ENCODE peak calls at places on chromosomes 7 and 10, in four cellular contexts. K is uterus, U is fibroblast of mammary gland, V is cardiac muscle cell. N is an unnamed sample.

GRCh38 chr7:32890553-32891045 is 961 bp downstream of the KBTBD2 start:
- DNase-seq in V (peak), U (peak), K (no peak), N (peak)

GRCh38 chr7:124942405-124942804 is 12.8 kb upstream of the POT1 start:
- DNase-seq in K (no peak), U (no peak), V (no peak), N (no peak)

GRCh38 chr10:86292462-86293322 is 73.9 kb downstream of the GRID1 start:
- DNase-seq in K (no peak), V (no peak), U (no peak), N (no peak)

GRCh38 chr10:130507461-130507860 is 371.3 kb downstream of the GLRX3 start:
- DNase-seq in V (no peak), K (no peak), U (no peak), N (no peak)

GRCh38 chr10:85362401-85362800 is 1004.2 kb downstream of the GRID1 start:
- DNase-seq in U (no peak), K (no peak), V (peak), N (no peak)

GRCh38 chr7:24830440-24831050 is 73.3 kb upstream of the GSDME start:
- DNase-seq in V (no peak), K (no peak), U (no peak), N (no peak)

GRCh38 chr7:87480386-87480785 is 4.9 kb upstream of the ABCB4 start:
- DNase-seq in V (no peak), U (peak), K (no peak), N (no peak)

GRCh38 chr10:108597657-108598319 is 1325.5 kb downstream of the XPNPEP1 start:
- DNase-seq in U (no peak), K (no peak), V (no peak), N (no peak)

GRCh38 chr10:99276848-99277486 is 41.3 kb upstream of the HPSE2 start:
- DNase-seq in K (no peak), U (peak), V (peak), N (no peak)

GRCh38 chr7:25399000-25399750 is 170.9 kb upstream of the NPVF start:
- DNase-seq in V (no peak), U (no peak), K (no peak), N (no peak)

GRCh38 chr7:158311791-158312190 is 275.8 kb downstream of the PTPRN2 start:
- DNase-seq in K (no peak), U (no peak), V (no peak), N (no peak)

GRCh38 chr7:7820939-7821338 is 102.5 kb upstream of the RPA3 start:
- DNase-seq in U (peak), V (no peak), K (no peak), N (no peak)

GRCh38 chr7:95327356-95327755 is 3.0 kb upstream of the PON1 start:
- DNase-seq in U (no peak), K (no peak), V (no peak), N (no peak)

GRCh38 chr7:131355917-131356777 is 28.5 kb downstream of the MKLN1 start:
- DNase-seq in K (no peak), V (no peak), U (peak), N (no peak)

GRCh38 chr10:50846753-50847152 is 38.7 kb downstream of the A1CF start:
- DNase-seq in K (no peak), V (no peak), U (peak), N (no peak)

GRCh38 chr7:33446551-33446950 is 317.2 kb downstream of the BBS9 start:
- DNase-seq in U (no peak), V (no peak), K (no peak), N (no peak)

GRCh38 chr10:29957887-29958330 is 101.5 kb downstream of the JCAD start:
- DNase-seq in K (peak), V (no peak), U (peak), N (no peak)

GRCh38 chr7:83413831-83414230 is 235.1 kb downstream of the SEMA3E start:
- DNase-seq in V (peak), U (peak), K (no peak), N (no peak)

GRCh38 chr7:50185188-50185587 is 92.1 kb upstream of the ZPBP start:
- DNase-seq in K (no peak), U (no peak), V (no peak), N (no peak)

GRCh38 chr10:131207584-131208532 is 103.7 kb downstream of the TCERG1L start:
- DNase-seq in K (no peak), V (no peak), U (no peak), N (no peak)

GRCh38 chr10:79490400-79491081 is 21.8 kb upstream of the EIF5AL1 start:
- DNase-seq in U (peak), V (peak), K (peak), N (peak)

GRCh38 chr10:63266337-63267327 is 133.5 kb downstream of the NRBF2 start:
- DNase-seq in K (no peak), U (no peak), V (no peak), N (no peak)

GRCh38 chr10:287814-288213 is 152.6 kb downstream of the ZMYND11 start:
- DNase-seq in U (no peak), K (no peak), V (no peak), N (no peak)

GRCh38 chr10:123142701-123143161 is 5.2 kb upstream of the HMX2 start:
- DNase-seq in K (no peak), V (no peak), U (no peak), N (peak)
- TF ChIP-seq CTCF in K (no peak), V (no peak), U (no peak), N (no peak)

GRCh38 chr10:117652228-117653169 is 110.0 kb downstream of the EMX2 start:
- DNase-seq in K (no peak), U (no peak), V (no peak), N (no peak)
- TF ChIP-seq CTCF in K (no peak), U (no peak), V (no peak), N (no peak)

GRCh38 chr10:114083040-114083439 is 39.4 kb downstream of the ADRB1 start:
- DNase-seq in K (no peak), V (no peak), U (no peak), N (no peak)

GRCh38 chr10:114081911-114082583 is 38.4 kb downstream of the ADRB1 start:
- DNase-seq in U (no peak), K (no peak), V (no peak), N (no peak)

GRCh38 chr10:114084225-114084624 is 40.6 kb downstream of the ADRB1 start:
- DNase-seq in U (no peak), K (no peak), V (no peak), N (no peak)

GRCh38 chr10:114087655-114088054 is 44.0 kb downstream of the ADRB1 start:
- DNase-seq in U (no peak), V (no peak), K (no peak), N (no peak)

DNA sequence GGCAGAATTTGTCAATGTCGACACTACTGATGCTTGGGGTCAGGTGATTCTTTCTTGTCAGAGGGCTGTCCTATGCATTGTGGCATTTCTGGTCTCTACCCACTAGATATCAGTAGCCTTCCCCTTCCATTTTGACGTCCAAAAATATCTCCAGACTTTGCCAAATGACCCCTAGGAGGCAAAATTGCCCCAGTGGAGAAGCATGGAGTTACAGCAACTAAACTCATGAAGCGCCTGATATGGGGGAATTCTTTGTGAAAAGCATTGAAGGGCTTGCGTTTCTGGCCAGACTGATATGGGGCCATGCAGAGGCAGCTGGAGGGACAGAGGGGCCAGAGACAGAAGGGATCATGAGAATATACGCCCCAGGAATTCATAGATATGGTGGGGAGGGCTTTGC is 43.6 kb downstream of the ADRB1 start:
- DNase-seq in V (no peak), U (no peak), K (no peak), N (no peak)
- TF ChIP-seq CTCF in V (no peak), U (no peak), K (no peak), N (no peak)

GRCh38 chr7:126790763-126791162 is 462.0 kb downstream of the GRM8 start:
- DNase-seq in K (no peak), V (no peak), U (no peak), N (no peak)
- TF ChIP-seq CTCF in K (no peak), V (no peak), U (no peak), N (no peak)

GRCh38 chr7:141227454-141227853 is 153.6 kb downstream of the TMEM178B start:
- DNase-seq in V (no peak), K (no peak), U (no peak), N (no peak)

GRCh38 chr7:141225916-141226618 is 152.2 kb downstream of the TMEM178B start:
- DNase-seq in K (no peak), U (no peak), V (no peak), N (no peak)

GRCh38 chr7:141232286-141233051 is 158.6 kb downstream of the TMEM178B start:
- DNase-seq in U (no peak), V (no peak), K (no peak), N (no peak)

GRCh38 chr7:141228482-141228881 is 154.6 kb downstream of the TMEM178B start:
- DNase-seq in U (no peak), V (no peak), K (no peak), N (no peak)

DNA sequence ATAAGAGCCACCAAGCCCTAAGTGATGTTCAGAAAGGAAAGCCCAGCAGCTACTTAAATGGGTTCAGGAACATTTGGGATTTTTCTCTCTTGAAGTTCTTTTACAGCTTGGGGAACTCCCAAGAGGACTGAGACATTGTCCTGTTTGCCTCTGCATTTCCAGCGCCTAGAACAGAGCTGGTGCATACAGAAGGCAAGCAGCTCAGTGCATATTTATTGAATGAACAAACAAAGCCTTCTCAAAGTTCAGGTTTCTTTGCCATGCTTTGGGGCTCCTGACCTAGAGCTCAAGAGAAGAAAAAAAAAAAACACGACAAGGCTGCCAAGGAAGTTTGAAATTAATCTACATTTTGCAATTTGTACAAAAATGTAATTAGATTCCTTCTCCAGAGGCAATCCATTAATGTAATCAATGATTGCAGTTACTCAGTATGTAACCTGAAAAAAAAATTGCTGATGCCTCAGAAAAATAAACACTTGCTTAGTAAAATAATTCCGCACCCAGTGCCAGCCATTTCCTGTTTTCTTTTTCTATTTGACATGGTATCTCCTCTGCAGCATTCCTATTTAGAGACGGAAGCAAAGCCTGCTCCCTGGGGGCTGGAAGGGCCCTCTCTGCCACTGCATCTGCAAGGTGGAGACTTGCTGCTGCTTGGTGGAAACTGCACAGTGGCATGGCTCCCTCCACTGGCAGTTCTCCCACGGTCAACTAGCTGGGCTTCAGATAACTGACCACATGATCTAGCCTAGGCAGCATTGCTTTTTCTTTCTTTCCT is 157.3 kb downstream of the TMEM178B start:
- DNase-seq in U (peak), V (peak), K (no peak), N (no peak)
- TF ChIP-seq CTCF in U (peak), V (no peak), K (no peak), N (peak)

GRCh38 chr10:89853796-89854195 is 152.4 kb downstream of the KIF20B start:
- DNase-seq in K (no peak), U (no peak), V (no peak), N (no peak)
- TF ChIP-seq CTCF in K (no peak), U (peak), V (peak), N (no peak)

GRCh38 chr7:66554326-66554725 is 74.4 kb upstream of the KCTD7 start:
- DNase-seq in K (no peak), U (no peak), V (no peak), N (no peak)
- TF ChIP-seq CTCF in K (no peak), U (no peak), V (no peak), N (no peak)